ENCODE peak calls at places on chromosome 19, in six cellular contexts. G is thoracic aorta, J is pancreas, B is endodermal cell, W is GM23248, X is prostate gland. K is an unnamed sample.

GRCh38 chr19:53961523-53962345 is 1.0 kb upstream of the CACNG8 start:
- DNase-seq in G (no peak), J (no peak), B (no peak), W (no peak), X (no peak), K (no peak)

GRCh38 chr19:4057913-4058695 is 8.6 kb downstream of the ZBTB7A start:
- DNase-seq in G (peak; percentile 84), J (peak; percentile 75), B (no peak), W (peak; percentile 97), X (peak; percentile 51), K (no peak)

GRCh38 chr19:36488816-36489138 is 584 bp downstream of the ZNF566 start:
- DNase-seq in G (no peak), J (peak; percentile 53), B (no peak), W (no peak), X (no peak), K (no peak)

GRCh38 chr19:30799854-30800755 is 427.9 kb downstream of the ZNF536 start:
- DNase-seq in G (no peak), J (peak; percentile 80), B (peak; percentile 91), W (peak; percentile 59), X (peak; percentile 12), K (no peak)

GRCh38 chr19:778910-779653 is 18.2 kb upstream of the PTBP1 start:
- DNase-seq in G (no peak), J (no peak), B (peak; percentile 67), W (peak; percentile 96), X (peak; percentile 63), K (no peak)

GRCh38 chr19:32063601-32064000 is 281.8 kb upstream of the ZNF507 start:
- DNase-seq in G (no peak), J (no peak), B (no peak), W (no peak), X (no peak), K (no peak)

GRCh38 chr19:14434543-14435319 is 1.6 kb downstream of the PKN1 start:
- DNase-seq in G (peak; percentile 36), J (no peak), B (no peak), W (peak; percentile 92), X (no peak), K (no peak)

GRCh38 chr19:49553451-49554271 is 25.9 kb downstream of the RCN3 start:
- DNase-seq in G (no peak), J (no peak), B (no peak), W (peak; percentile 94), X (no peak), K (no peak)

GRCh38 chr19:14472202-14472961 is 2.8 kb downstream of the PTGER1 start:
- DNase-seq in G (no peak), J (peak; percentile 93), B (peak; percentile 95), W (peak; percentile 78), X (no peak), K (no peak)

GRCh38 chr19:46984077-46985010 is 35.3 kb upstream of the NPAS1 start:
- DNase-seq in G (no peak), J (peak; percentile 61), B (no peak), W (peak; percentile 48), X (no peak), K (no peak)

GRCh38 chr19:51342631-51343569 is 961 bp upstream of the VSIG10L start:
- DNase-seq in G (no peak), J (no peak), B (peak; percentile 75), W (no peak), X (no peak), K (no peak)

GRCh38 chr19:11016591-11016990 is 55.8 kb downstream of the SMARCA4 start:
- DNase-seq in G (no peak), J (no peak), B (no peak), W (no peak), X (no peak), K (no peak)

GRCh38 chr19:15194938-15195337 is 5.9 kb downstream of the NOTCH3 start:
- DNase-seq in G (peak; percentile 66), J (no peak), B (no peak), W (peak; percentile 94), X (no peak), K (no peak)

GRCh38 chr19:55440411-55441105 is 2.5 kb downstream of the SHISA7 start:
- DNase-seq in G (no peak), J (no peak), B (peak; percentile 91), W (peak; percentile 17), X (no peak), K (no peak)

GRCh38 chr19:5026706-5027273 is 57.9 kb downstream of the KDM4B start:
- DNase-seq in G (no peak), J (no peak), B (no peak), W (no peak), X (no peak), K (no peak)

GRCh38 chr19:11382898-11383705 is 1.0 kb downstream of the EPOR start:
- DNase-seq in G (no peak), J (peak; percentile 88), B (peak; percentile 94), W (peak; percentile 55), X (no peak), K (no peak)

GRCh38 chr19:18340237-18340989 is at the start of gene PGPEP1:
- DNase-seq in G (no peak), J (peak; percentile 90), B (peak; percentile 92), W (peak; percentile 77), X (peak; percentile 60), K (no peak)

GRCh38 chr19:21568816-21569496 is 63.6 kb downstream of the ZNF429 start:
- DNase-seq in G (peak; percentile 39), J (peak; percentile 86), B (no peak), W (peak; percentile 98), X (peak; percentile 74), K (no peak)

GRCh38 chr19:16611121-16611520 is 16.9 kb downstream of the MED26 start:
- DNase-seq in G (no peak), J (no peak), B (no peak), W (no peak), X (no peak), K (no peak)

GRCh38 chr19:11064831-11065303 is 24.4 kb upstream of the LDLR start:
- DNase-seq in G (no peak), J (no peak), B (no peak), W (peak; percentile 54), X (no peak), K (no peak)

GRCh38 chr19:57992841-57993240 is 9.8 kb downstream of the ZNF606 start:
- DNase-seq in G (no peak), J (no peak), B (no peak), W (no peak), X (no peak), K (no peak)

GRCh38 chr19:2330255-2330631 is 1.8 kb downstream of the SPPL2B start:
- DNase-seq in G (no peak), J (no peak), B (no peak), W (no peak), X (no peak), K (no peak)

GRCh38 chr19:2328401-2329161 is at the start of the genes LSM7 and SPPL2B:
- DNase-seq in G (peak; percentile 67), J (peak; percentile 97), B (peak; percentile 93), W (peak; percentile 96), X (peak; percentile 86), K (peak; percentile 37)

GRCh38 chr19:2327773-2328400 is 499 bp downstream of the LSM7 start:
- DNase-seq in G (peak; percentile 19), J (no peak), B (peak; percentile 90), W (peak; percentile 76), X (no peak), K (no peak)

GRCh38 chr19:2329528-2329927 is 1.0 kb downstream of the SPPL2B start:
- DNase-seq in G (no peak), J (no peak), B (no peak), W (peak; percentile 25), X (no peak), K (no peak)

DNA sequence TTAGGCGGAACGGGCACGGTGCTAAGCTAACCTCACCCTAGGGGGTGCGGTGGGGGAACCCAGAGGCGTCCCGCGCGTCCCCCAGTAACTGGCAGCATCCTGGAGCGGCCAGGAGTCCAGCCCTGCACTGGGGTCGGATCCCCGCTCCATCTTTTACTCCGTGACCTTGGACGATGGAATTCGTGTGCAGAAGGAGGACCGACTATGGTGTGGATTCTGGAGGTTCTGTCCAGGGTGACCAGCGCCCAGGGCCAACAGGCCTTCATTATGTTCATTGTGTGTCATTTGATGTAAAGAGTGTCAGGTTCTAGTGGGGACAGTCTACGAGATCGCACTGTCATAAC is 650 bp downstream of the SPPL2B start:
- DNase-seq in G (no peak), J (no peak), B (no peak), W (peak; percentile 45), X (no peak), K (no peak)
- H3K27ac ChIP-seq in G (no peak overlapping the region), J (peak overlapping the region; percentile 67), B (peak overlapping the region; percentile 84), W (peak overlapping the region; percentile 77), X (peak overlapping the region; percentile 61), K (peak overlapping the region; percentile 83)

DNA sequence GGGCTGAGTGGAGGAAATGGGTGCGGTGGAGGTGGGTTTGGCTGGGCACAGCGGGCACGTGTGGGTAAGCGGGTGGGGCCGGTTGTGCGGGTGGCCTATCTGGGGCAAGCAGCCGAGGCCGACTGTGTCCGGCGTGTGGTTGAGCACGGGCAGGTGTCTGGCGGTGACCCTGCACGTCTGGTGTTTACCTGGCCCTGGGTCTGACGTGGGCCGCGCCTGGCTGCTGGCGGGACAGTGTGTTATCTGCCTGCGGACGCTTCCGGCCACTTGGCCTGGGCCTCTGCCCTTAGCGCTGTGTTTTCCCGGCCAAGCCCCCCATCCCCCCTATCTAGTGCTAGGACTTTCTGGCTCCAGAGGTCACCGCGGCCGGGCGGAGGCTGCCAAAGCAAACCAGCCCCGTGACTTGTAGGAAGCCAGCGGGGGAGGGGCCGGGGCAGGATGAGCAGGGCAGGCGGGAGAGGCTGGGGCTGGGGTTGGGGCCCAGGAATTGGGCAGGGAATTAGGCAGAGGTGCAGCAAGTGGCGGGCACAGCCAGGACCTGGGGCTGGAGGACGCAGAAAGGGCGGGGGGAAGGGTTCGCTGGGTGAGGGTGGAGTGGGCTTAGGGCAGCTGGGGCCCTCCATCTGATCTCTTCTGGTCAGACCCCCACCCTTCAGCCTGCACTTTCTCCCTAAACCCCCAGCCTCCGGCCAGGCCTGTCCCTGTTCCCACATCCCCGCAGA is 534 bp upstream of the HPN start:
- DNase-seq in G (peak; percentile 38), J (peak; percentile 92), B (peak; percentile 92), W (no peak), X (peak; percentile 69), K (peak; percentile 48)
- H3K27me3 ChIP-seq in G (no peaks in the 10 kb centered on the region), J (no peaks in the 10 kb centered on the region), B (no peaks in the 10 kb centered on the region), W (no peaks in the 10 kb centered on the region), X (no peaks in the 10 kb centered on the region), K (no peaks in the 10 kb centered on the region)

DNA sequence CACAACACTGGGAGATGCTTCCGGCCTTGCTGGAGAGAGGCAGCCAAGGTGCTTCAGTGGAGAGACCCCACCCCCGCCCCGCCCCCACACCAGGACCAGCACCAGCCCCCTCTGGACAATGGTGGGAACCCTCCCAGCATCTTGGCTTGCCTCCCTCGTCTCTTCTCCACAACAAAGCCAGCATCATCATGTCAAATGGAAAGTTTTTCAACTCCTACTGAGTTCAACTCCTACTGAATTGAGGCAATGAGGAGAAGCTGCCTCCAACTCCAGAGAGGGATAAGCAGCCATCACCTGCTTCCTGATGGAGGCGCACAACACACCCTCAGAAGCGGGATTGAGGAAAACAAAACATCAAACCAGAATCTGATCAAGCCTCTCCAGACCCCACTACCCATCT is 12.8 kb downstream of the DEDD2 start:
- DNase-seq in G (no peak), J (no peak), B (no peak), W (no peak), X (no peak), K (no peak)
- H3K4me1 ChIP-seq in G (no peaks in the 10 kb centered on the region), J (no peaks in the 10 kb centered on the region), B (no peaks in the 10 kb centered on the region), W (peaks cover 41% of the 10 kb centered on the region), X (no peaks in the 10 kb centered on the region), K (peaks cover 26% of the 10 kb centered on the region)

DNA sequence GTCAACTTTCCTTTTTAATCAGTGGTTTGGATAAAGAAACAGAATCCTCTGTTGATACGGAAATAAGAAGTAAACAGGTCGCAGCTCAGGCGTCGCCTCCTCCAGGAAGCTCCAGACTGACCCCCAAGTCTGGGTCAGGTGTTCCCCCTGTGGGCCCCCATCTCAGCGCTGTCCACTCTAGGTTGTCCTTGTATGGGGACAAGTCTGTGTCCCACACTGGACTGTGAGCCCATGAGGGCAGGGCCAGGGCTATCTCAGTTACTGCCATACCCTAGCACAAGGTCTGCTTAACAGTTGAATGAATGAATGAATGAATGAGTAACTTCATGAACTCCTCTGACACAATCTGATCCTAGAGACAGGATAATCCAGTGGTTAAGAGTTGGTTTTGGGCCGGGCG is 7.5 kb downstream of the CLASRP start:
- DNase-seq in G (no peak), J (no peak), B (no peak), W (no peak), X (no peak), K (no peak)
- H3K27ac ChIP-seq in G (no peak overlapping the region), J (peak overlapping the region; percentile 18), B (peak overlapping the region; percentile 22), W (no peak overlapping the region), X (no peak overlapping the region), K (no peak overlapping the region)

K was measured in esophagus squamous epithelium.